ENCODE peak calls at places on chromosomes 2 and 18, in nine cellular contexts. T is trophoblast cell, C is sigmoid colon, O is astrocyte of the spinal cord, Y is HCT116, Q is iPS DF 6.9, W is neural progenitor cell, M is fibroblast of pulmonary artery, V is lung. X is an unnamed sample.

GRCh38 chr2:170455617-170456426 is 259.3 kb upstream of the SP5 start:
- DNase-seq in T (peak), C (no peak), O (no peak), Y (no peak), Q (no peak), W (no peak), M (no peak), V (no peak), X (no peak)

GRCh38 chr2:234611209-234611608 is 114.3 kb upstream of the ARL4C start:
- DNase-seq in T (no peak), C (no peak), O (no peak), Y (peak), Q (no peak), W (no peak), M (no peak), V (no peak), X (no peak)

GRCh38 chr2:189552334-189552990 is 28.1 kb downstream of the SLC40A1 start:
- DNase-seq in T (no peak), C (no peak), O (no peak), Y (no peak), Q (no peak), W (no peak), M (peak), V (no peak), X (peak)

GRCh38 chr2:229235136-229235914 is 35.8 kb downstream of the PID1 start:
- DNase-seq in T (peak), C (peak), O (peak), Y (no peak), Q (no peak), W (peak), M (peak), V (no peak), X (peak)

GRCh38 chr2:39481611-39482010 is 44.5 kb upstream of the MAP4K3 start:
- DNase-seq in T (no peak), C (no peak), O (peak), Y (no peak), Q (no peak), W (no peak), M (peak), V (no peak), X (peak)

GRCh38 chr2:46337208-46337994 is 40.2 kb downstream of the EPAS1 start:
- DNase-seq in T (no peak), C (no peak), O (no peak), Y (no peak), Q (no peak), W (no peak), M (no peak), V (no peak), X (no peak)

GRCh38 chr2:129499747-129500146 is 479.7 kb upstream of the RAB6C start:
- DNase-seq in T (no peak), C (no peak), O (no peak), Y (no peak), Q (no peak), W (no peak), M (peak), V (no peak), X (no peak)

GRCh38 chr2:98664323-98664722 is 55.9 kb downstream of the UNC50 start:
- DNase-seq in T (peak), C (no peak), O (no peak), Y (peak), Q (no peak), W (no peak), M (no peak), V (peak), X (peak)

GRCh38 chr18:49591775-49592174 is 29.9 kb downstream of the LIPG start:
- DNase-seq in T (no peak), C (no peak), O (no peak), Y (no peak), Q (no peak), W (no peak), M (no peak), V (no peak), X (no peak)

GRCh38 chr18:62399306-62399705 is 74.2 kb downstream of the TNFRSF11A start:
- DNase-seq in T (no peak), C (no peak), O (no peak), Y (no peak), Q (no peak), W (no peak), M (no peak), V (no peak), X (no peak)

GRCh38 chr2:64731746-64732145 is 78.0 kb upstream of the SERTAD2 start:
- DNase-seq in T (no peak), C (no peak), O (no peak), Y (no peak), Q (no peak), W (no peak), M (no peak), V (no peak), X (no peak)

GRCh38 chr2:182066439-182067061 is 80.9 kb downstream of the PPP1R1C start:
- DNase-seq in T (no peak), C (no peak), O (peak), Y (no peak), Q (no peak), W (no peak), M (peak), V (no peak), X (peak)

GRCh38 chr18:55402731-55403405 is 185.1 kb downstream of the TCF4 start:
- DNase-seq in T (no peak), C (no peak), O (peak), Y (no peak), Q (no peak), W (no peak), M (peak), V (no peak), X (peak)
- H3K4me3 ChIP-seq in T (no peak), C (peak), O (no peak), Y (no peak), Q (no peak), W (no peak), M (peak), V (no peak), X (peak)

GRCh38 chr18:8339958-8340357 is 269.3 kb upstream of the RAB12 start:
- DNase-seq in T (no peak), C (no peak), O (no peak), Y (no peak), Q (no peak), W (no peak), M (no peak), V (no peak), X (no peak)
- H3K4me3 ChIP-seq in T (no peak), C (no peak), O (no peak), Y (no peak), Q (no peak), W (no peak), M (no peak), V (no peak), X (no peak)

GRCh38 chr2:173989886-173990744 is 24.9 kb upstream of the SP3 start:
- DNase-seq in T (no peak), C (no peak), O (no peak), Y (no peak), Q (no peak), W (no peak), M (no peak), V (no peak), X (no peak)
- H3K4me3 ChIP-seq in T (no peak), C (no peak), O (no peak), Y (no peak), Q (no peak), W (no peak), M (no peak), V (no peak), X (no peak)

DNA sequence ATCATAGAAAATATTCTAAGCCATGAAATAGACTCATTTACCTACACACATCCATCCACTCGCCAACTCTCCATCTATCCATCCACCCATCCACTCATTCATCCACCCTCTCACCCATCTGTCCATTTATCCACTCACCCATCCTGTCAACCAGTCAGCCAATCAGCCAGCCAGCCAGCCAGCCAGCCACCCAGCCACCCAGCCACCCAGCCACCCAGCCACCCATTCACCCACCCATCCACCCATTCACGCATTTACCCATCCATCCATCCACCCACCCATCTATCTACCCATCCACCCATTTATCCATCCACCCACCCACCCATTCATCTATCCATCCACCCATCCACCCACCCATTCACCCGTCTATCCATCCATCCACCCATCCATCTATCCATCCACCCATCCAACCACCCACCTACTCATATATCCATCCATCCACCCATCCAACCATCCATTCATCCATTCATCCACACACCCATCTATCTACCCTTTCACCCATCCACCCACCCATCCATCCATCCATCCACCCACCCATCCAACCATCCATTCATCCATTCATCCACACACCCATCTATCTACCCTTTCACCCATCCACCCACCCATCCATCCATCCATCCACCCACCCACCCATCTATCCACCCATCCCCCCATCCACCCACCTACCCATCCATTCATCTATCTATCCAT is 185.1 kb downstream of the LOXHD1 start:
- DNase-seq in T (no peak), C (peak), O (no peak), Y (no peak), Q (no peak), W (no peak), M (no peak), V (no peak), X (no peak)
- H3K4me3 ChIP-seq in T (no peak), C (no peak), O (no peak), Y (no peak), Q (no peak), W (no peak), M (no peak), V (no peak), X (no peak)